ENCODE peak calls at places on chromosomes 4 and X, in ten cellular contexts. M is ureter; J is activated CD8-positive, alpha-beta memory T cell treated with anti-CD3 and anti-CD28 coated beads for 4 hours; E is activated CD4-positive, alpha-beta T cell treated with anti-CD3 and anti-CD28 coated beads for 48 hours; Z is IMR-90; P is putamen; O is DMS153; U is fibroblast of pulmonary artery; T is retina; I is cardiac muscle cell. A is an unnamed sample.

GRCh38 chr4:31548823-31549222 is 828.7 kb downstream of the PCDH7 start:
- DNase-seq in M (no peak), J (no peak), E (no peak), Z (no peak), P (no peak), O (no peak), U (no peak), T (no peak), I (no peak), A (no peak)

GRCh38 chrX:2703991-2704369 is 12.9 kb downstream of the CD99 start:
- DNase-seq in M (no peak), J (no peak), E (no peak), Z (no peak), P (no peak), O (no peak), U (peak), T (no peak), I (no peak), A (no peak)

GRCh38 chr4:150573534-150573933 is 8.4 kb upstream of the MAB21L2 start:
- DNase-seq in M (no peak), J (no peak), E (no peak), Z (peak), P (no peak), O (no peak), U (peak), T (no peak), I (no peak), A (no peak)

GRCh38 chr4:131426023-131426758 is 1722.9 kb upstream of the PCDH10 start:
- DNase-seq in M (no peak), J (no peak), E (no peak), Z (no peak), P (no peak), O (no peak), U (no peak), T (no peak), I (no peak), A (no peak)

GRCh38 chr4:116073051-116073450 is 959.6 kb upstream of the NDST4 start:
- DNase-seq in M (no peak), J (no peak), E (no peak), Z (no peak), P (no peak), O (no peak), U (no peak), T (no peak), I (no peak), A (no peak)

GRCh38 chr4:138609943-138610350 is 367.8 kb upstream of the SLC7A11 start:
- DNase-seq in M (no peak), J (no peak), E (no peak), Z (peak), P (no peak), O (no peak), U (peak), T (no peak), I (no peak), A (no peak)

GRCh38 chrX:13223868-13224555 is 95.8 kb downstream of the ATXN3L start:
- DNase-seq in M (no peak), J (no peak), E (no peak), Z (peak), P (no peak), O (peak), U (peak), T (no peak), I (no peak), A (no peak)

GRCh38 chr4:86221076-86221475 is 138.8 kb downstream of the MAPK10 start:
- DNase-seq in M (no peak), J (no peak), E (no peak), Z (no peak), P (no peak), O (no peak), U (no peak), T (peak), I (no peak), A (no peak)

GRCh38 chr4:176185068-176185467 is 10.3 kb downstream of the SPATA4 start:
- DNase-seq in M (no peak), J (no peak), E (no peak), Z (peak), P (no peak), O (no peak), U (peak), T (no peak), I (no peak), A (no peak)

GRCh38 chrX:9646471-9647038 is 119.1 kb downstream of the GPR143 start:
- DNase-seq in M (no peak), J (no peak), E (no peak), Z (peak), P (peak), O (no peak), U (peak), T (peak), I (no peak), A (no peak)

GRCh38 chr4:41179086-41179374 is 35.3 kb downstream of the APBB2 start:
- DNase-seq in M (no peak), J (no peak), E (no peak), Z (no peak), P (peak), O (no peak), U (no peak), T (no peak), I (no peak), A (no peak)

GRCh38 chr4:91171217-91171616 is 1044.0 kb downstream of the CCSER1 start:
- DNase-seq in M (no peak), J (no peak), E (no peak), Z (no peak), P (no peak), O (no peak), U (peak), T (no peak), I (no peak), A (no peak)

GRCh38 chr4:168221298-168221697 is 97.3 kb downstream of the DDX60 start:
- DNase-seq in M (no peak), J (no peak), E (no peak), Z (peak), P (no peak), O (peak), U (peak), T (no peak), I (no peak), A (no peak)

GRCh38 chr4:40987151-40987550 is 227.2 kb downstream of the APBB2 start:
- DNase-seq in M (no peak), J (no peak), E (no peak), Z (no peak), P (no peak), O (no peak), U (no peak), T (no peak), I (no peak), A (no peak)

GRCh38 chrX:112058766-112059165 is 23.8 kb downstream of the TRPC5 start:
- DNase-seq in M (no peak), J (no peak), E (no peak), Z (no peak), P (no peak), O (no peak), U (no peak), T (no peak), I (no peak), A (no peak)

GRCh38 chr4:140188975-140189374 is 35.0 kb upstream of the MAML3 start:
- DNase-seq in M (peak), J (no peak), E (no peak), Z (peak), P (no peak), O (no peak), U (peak), T (no peak), I (peak), A (no peak)

GRCh38 chr4:53633608-53634007 is 42.3 kb upstream of the LNX1 start:
- DNase-seq in M (no peak), J (no peak), E (no peak), Z (peak), P (no peak), O (no peak), U (peak), T (no peak), I (no peak), A (no peak)

GRCh38 chr4:148273501-148273986 is 168.7 kb downstream of the NR3C2 start:
- DNase-seq in M (no peak), J (no peak), E (no peak), Z (no peak), P (no peak), O (no peak), U (no peak), T (no peak), I (no peak), A (no peak)

GRCh38 chr4:6608758-6609414 is 31.6 kb upstream of the MRFAP1 start:
- DNase-seq in M (no peak), J (no peak), E (no peak), Z (no peak), P (peak), O (no peak), U (no peak), T (no peak), I (peak), A (peak)

GRCh38 chrX:115147220-115147619 is 42.0 kb upstream of the RBMXL3 start:
- DNase-seq in M (no peak), J (no peak), E (no peak), Z (peak), P (peak), O (no peak), U (peak), T (no peak), I (no peak), A (no peak)

GRCh38 chr4:147683717-147684700 is at the start of gene PRMT9:
- DNase-seq in M (peak), J (peak), E (peak), Z (peak), P (peak), O (peak), U (peak), T (peak), I (peak), A (peak)

GRCh38 chr4:57102050-57102564 is 8.1 kb downstream of the IGFBP7 start:
- DNase-seq in M (peak), J (no peak), E (no peak), Z (peak), P (no peak), O (no peak), U (peak), T (no peak), I (peak), A (no peak)

GRCh38 chr4:157043131-157043530 is 32.8 kb upstream of the GLRB start:
- DNase-seq in M (no peak), J (no peak), E (no peak), Z (peak), P (no peak), O (no peak), U (peak), T (no peak), I (peak), A (no peak)

GRCh38 chrX:68398286-68398685 is 35.0 kb downstream of the OPHN1 start:
- DNase-seq in M (no peak), J (no peak), E (no peak), Z (no peak), P (no peak), O (no peak), U (no peak), T (no peak), I (no peak), A (no peak)

GRCh38 chr4:15515106-15515505 is 45.4 kb downstream of the CC2D2A start:
- DNase-seq in M (no peak), J (no peak), E (no peak), Z (peak), P (no peak), O (no peak), U (peak), T (no peak), I (no peak), A (no peak)

A was measured in H1.